ENCODE peak calls at places on chromosomes 7 and 10, in seven cellular contexts. J is hepatic stellate cell; P is ovary; G is stimulated activated CD4-positive, alpha-beta T cell treated with anti-CD3 and anti-CD28 coated beads, TNF-alpha, amount 100 ng/mL, for 24 hours; H is RKO; C is DMS153; Y is ecto neural progenitor cell. O is an unnamed sample.

GRCh38 chr7:116588225-116588624 is 63.4 kb downstream of the CAV1 start:
- DNase-seq in J (peak), P (no peak), G (no peak), H (peak), C (no peak), Y (no peak), O (no peak)

GRCh38 chr10:1136268-1136667 is 80.1 kb downstream of the WDR37 start:
- DNase-seq in J (no peak), P (no peak), G (no peak), H (no peak), C (no peak), Y (no peak), O (no peak)

GRCh38 chr10:86025509-86025908 is 341.1 kb downstream of the GRID1 start:
- DNase-seq in J (no peak), P (no peak), G (no peak), H (no peak), C (no peak), Y (no peak), O (no peak)

GRCh38 chr10:97319671-97320479 is 804 bp downstream of the FRAT1 start:
- DNase-seq in J (peak), P (peak), G (peak), H (no peak), C (peak), Y (peak), O (no peak)

GRCh38 chr7:77473240-77474005 is 57.3 kb upstream of the GSAP start:
- DNase-seq in J (no peak), P (no peak), G (no peak), H (peak), C (no peak), Y (no peak), O (no peak)

GRCh38 chr10:8402469-8403074 is 348.1 kb downstream of the GATA3 start:
- DNase-seq in J (no peak), P (no peak), G (peak), H (no peak), C (no peak), Y (no peak), O (no peak)

GRCh38 chr10:103491729-103492364 is 1.7 kb upstream of the NEURL1 start:
- DNase-seq in J (peak), P (peak), G (no peak), H (peak), C (no peak), Y (no peak), O (no peak)

GRCh38 chr7:5452470-5452899 is 28.9 kb upstream of the TNRC18 start:
- DNase-seq in J (no peak), P (no peak), G (no peak), H (no peak), C (no peak), Y (no peak), O (no peak)

GRCh38 chr7:148299335-148299734 is 291.2 kb upstream of the C7orf33 start:
- DNase-seq in J (no peak), P (no peak), G (no peak), H (no peak), C (no peak), Y (no peak), O (no peak)

GRCh38 chr7:3109516-3109915 is 65.8 kb upstream of the CARD11 start:
- DNase-seq in J (no peak), P (no peak), G (no peak), H (no peak), C (no peak), Y (no peak), O (no peak)

GRCh38 chr10:102781921-102782542 is 38.3 kb downstream of the WBP1L start:
- DNase-seq in J (no peak), P (peak), G (no peak), H (no peak), C (no peak), Y (no peak), O (no peak)

GRCh38 chr7:143205560-143206293 is 16.1 kb upstream of the TAS2R40 start:
- DNase-seq in J (no peak), P (no peak), G (no peak), H (no peak), C (no peak), Y (no peak), O (no peak)

GRCh38 chr7:105136221-105136620 is 122.2 kb downstream of the KMT2E start:
- DNase-seq in J (peak), P (no peak), G (no peak), H (peak), C (no peak), Y (no peak), O (no peak)

GRCh38 chr7:121334875-121335648 is 6.3 kb downstream of the WNT16 start:
- DNase-seq in J (peak), P (no peak), G (no peak), H (no peak), C (no peak), Y (no peak), O (no peak)

GRCh38 chr10:47207280-47207613 is 92.8 kb upstream of the GDF10 start:
- DNase-seq in J (no peak), P (no peak), G (no peak), H (no peak), C (no peak), Y (no peak), O (no peak)

GRCh38 chr7:102064361-102065025 is 222.2 kb upstream of the SH2B2 start:
- DNase-seq in J (no peak), P (no peak), G (no peak), H (no peak), C (no peak), Y (no peak), O (no peak)

GRCh38 chr7:147700702-147701101 is 889.9 kb upstream of the C7orf33 start:
- DNase-seq in J (no peak), P (no peak), G (no peak), H (no peak), C (no peak), Y (no peak), O (no peak)

O was measured in NCI-H774.